ENCODE peak calls at places on chromosomes 12 and 14, in eight cellular contexts. T is EL; E is H7; Q is type B pancreatic cell; R is SW480; G is stimulated activated CD4-positive, alpha-beta T cell treated with anti-CD3 and anti-CD28 coated beads, Interleukin-12 subunit alpha, Interleukin-12 subunit beta, amount 100 ng/mL, for 4 hours; A is progenitor cell of endocrine pancreas; D is dermis blood vessel endothelial cell. V is an unnamed sample.

GRCh38 chr14:77271113-77271710 is at the start of gene NGB:
- DNase-seq in Q (no peak), D (no peak), T (no peak), E (peak), R (no peak), A (no peak), G (no peak), V (no peak)

GRCh38 chr12:47777741-47778558 is 4.9 kb downstream of the SLC48A1 start:
- DNase-seq in R (peak), D (no peak), A (no peak), Q (no peak), G (no peak), T (no peak), E (no peak), V (no peak)

GRCh38 chr14:76806446-76806845 is 6.2 kb downstream of the ANGEL1 start:
- DNase-seq in T (no peak), A (no peak), G (no peak), D (no peak), E (no peak), Q (no peak), R (no peak), V (no peak)

GRCh38 chr12:115583591-115583990 is 693.9 kb downstream of the MED13L start:
- DNase-seq in Q (no peak), R (no peak), D (peak), E (no peak), G (no peak), A (no peak), T (no peak), V (no peak)

GRCh38 chr12:82817368-82817767 is 130.7 kb downstream of the TMTC2 start:
- DNase-seq in E (no peak), G (no peak), R (no peak), Q (no peak), T (no peak), D (no peak), A (no peak), V (no peak)

GRCh38 chr14:89249972-89250371 is 167.1 kb downstream of the FOXN3 start:
- DNase-seq in A (no peak), R (no peak), T (no peak), Q (no peak), D (no peak), E (no peak), G (no peak), V (no peak)

GRCh38 chr14:52365071-52365470 is 51.0 kb downstream of the PTGER2 start:
- DNase-seq in T (peak), G (no peak), D (no peak), R (no peak), Q (no peak), E (no peak), A (no peak), V (no peak)

GRCh38 chr12:18690653-18691052 is 47.2 kb downstream of the PLCZ1 start:
- DNase-seq in D (no peak), R (peak), G (no peak), T (peak), E (no peak), A (no peak), Q (no peak), V (no peak)

V was measured in GM12892.